ENCODE peak calls at places on chromosomes 13 and 19, in eight cellular contexts. A is activated CD4-positive, CD25-positive, alpha-beta regulatory T cell; I is AG09319; O is HuH-7; Y is ovary; X is caudate nucleus; H is HFFc6; K is WERI-Rb-1. J is an unnamed sample.

GRCh38 chr13:111117289-111117688 is 2.2 kb downstream of the ARHGEF7 start:
- DNase-seq in O (no peak), H (no peak), Y (no peak), X (no peak), A (no peak), I (no peak), K (no peak), J (no peak)

GRCh38 chr19:32396046-32396652 is 9.4 kb upstream of the DPY19L3 start:
- DNase-seq in H (no peak), A (no peak), I (no peak), K (no peak), X (no peak), O (no peak), Y (no peak), J (no peak)

GRCh38 chr19:13547102-13547501 is 40.8 kb upstream of the CACNA1A start:
- DNase-seq in K (no peak), A (no peak), H (no peak), O (no peak), Y (no peak), X (no peak), I (no peak), J (no peak)

GRCh38 chr19:40800997-40801377 is 2.0 kb downstream of the EGLN2 start:
- DNase-seq in I (no peak), A (no peak), K (no peak), Y (no peak), X (no peak), H (no peak), O (no peak), J (peak; percentile 69)

GRCh38 chr13:76667551-76667950 is 218.7 kb downstream of the KCTD12 start:
- DNase-seq in A (no peak), Y (no peak), X (no peak), H (peak; percentile 48), O (no peak), K (no peak), I (peak; percentile 53), J (no peak)

GRCh38 chr13:74966814-74967213 is 515.2 kb downstream of the TBC1D4 start:
- DNase-seq in A (no peak), X (no peak), Y (no peak), I (no peak), H (no peak), K (no peak), O (no peak), J (no peak)

GRCh38 chr13:106103779-106104178 is 431.7 kb downstream of the EFNB2 start:
- DNase-seq in X (no peak), I (no peak), K (no peak), Y (no peak), O (no peak), H (peak; percentile 88), A (no peak), J (no peak)

GRCh38 chr13:48210178-48210577 is 22.8 kb upstream of the ITM2B start:
- DNase-seq in K (no peak), X (no peak), I (peak; percentile 29), A (no peak), O (no peak), Y (no peak), H (peak; percentile 67), J (no peak)

GRCh38 chr13:29853131-29853530 is 2.7 kb upstream of the UBL3 start:
- DNase-seq in H (no peak), A (no peak), O (no peak), K (no peak), Y (no peak), I (no peak), X (no peak), J (no peak)

GRCh38 chr13:48009298-48009697 is 8.2 kb upstream of the SUCLA2 start:
- DNase-seq in H (peak; percentile 59), Y (no peak), I (peak; percentile 65), X (no peak), O (no peak), K (no peak), A (no peak), J (no peak)

GRCh38 chr13:64553411-64554129 is 2676.6 kb downstream of the PCDH9 start:
- DNase-seq in K (no peak), A (no peak), X (no peak), O (no peak), I (no peak), Y (no peak), H (peak; percentile 40), J (no peak)

GRCh38 chr19:54319049-54319448 is 6.1 kb upstream of the LILRA5 start:
- DNase-seq in O (no peak), K (no peak), A (no peak), X (no peak), H (no peak), I (no peak), Y (no peak), J (no peak)

GRCh38 chr19:7636691-7637373 is at the start of gene STXBP2:
- DNase-seq in K (no peak), X (no peak), I (no peak), H (no peak), O (peak; percentile 85), A (peak; percentile 89), Y (peak; percentile 59), J (peak; percentile 85)

GRCh38 chr19:10189631-10190425 is 4.9 kb downstream of the DNMT1 start:
- DNase-seq in I (no peak), H (no peak), O (no peak), Y (no peak), K (peak; percentile 58), X (no peak), A (no peak), J (no peak)

GRCh38 chr13:36175621-36176020 is 38.7 kb downstream of the SOHLH2 start:
- DNase-seq in H (no peak), X (no peak), O (no peak), I (no peak), A (no peak), K (no peak), Y (no peak), J (no peak)

GRCh38 chr19:4896372-4896771 is 6.3 kb downstream of the ARRDC5 start:
- DNase-seq in I (no peak), O (no peak), Y (no peak), A (no peak), H (no peak), X (no peak), K (no peak), J (peak; percentile 56)

GRCh38 chr13:78602561-78603239 is 652 bp downstream of the POU4F1 start:
- DNase-seq in I (no peak), K (no peak), O (no peak), H (no peak), Y (no peak), X (no peak), A (no peak), J (peak; percentile 8)

J was measured in right cardiac atrium.